ENCODE peak calls at places on chromosome 7, in nine cellular contexts. One of them, this sample, is unnamed.

GRCh38 chr7:73678862-73679261 is 4.4 kb downstream of the DNAJC30 start:
- DNase-seq in WTC11: no peak
- DNase-seq in stomach: no peak
- DNase-seq in neural crest cell: no peak
- DNase-seq in DND-41: no peak
- DNase-seq in psoas muscle: peak; percentile 41
- DNase-seq in esophagus squamous epithelium: no peak
- DNase-seq in A549: no peak
- DNase-seq in colonic mucosa: no peak
- DNase-seq in this sample: no peak

GRCh38 chr7:50209461-50210161 is 94.9 kb upstream of the IKZF1 start:
- DNase-seq in esophagus squamous epithelium: no peak
- DNase-seq in colonic mucosa: no peak
- DNase-seq in A549: no peak
- DNase-seq in WTC11: no peak
- DNase-seq in psoas muscle: no peak
- DNase-seq in DND-41: no peak
- DNase-seq in neural crest cell: no peak
- DNase-seq in stomach: no peak
- DNase-seq in this sample: no peak

GRCh38 chr7:83931968-83932367 is 262.6 kb downstream of the SEMA3A start:
- DNase-seq in A549: no peak
- DNase-seq in colonic mucosa: no peak
- DNase-seq in stomach: no peak
- DNase-seq in neural crest cell: no peak
- DNase-seq in DND-41: no peak
- DNase-seq in psoas muscle: no peak
- DNase-seq in WTC11: no peak
- DNase-seq in esophagus squamous epithelium: no peak
- DNase-seq in this sample: no peak

GRCh38 chr7:36348256-36348655 is 41.4 kb upstream of the ANLN start:
- DNase-seq in DND-41: no peak
- DNase-seq in psoas muscle: no peak
- DNase-seq in colonic mucosa: no peak
- DNase-seq in stomach: no peak
- DNase-seq in esophagus squamous epithelium: no peak
- DNase-seq in A549: no peak
- DNase-seq in neural crest cell: no peak
- DNase-seq in WTC11: no peak
- DNase-seq in this sample: no peak

GRCh38 chr7:13628231-13629001 is 361.1 kb downstream of the ETV1 start:
- DNase-seq in psoas muscle: no peak
- DNase-seq in esophagus squamous epithelium: no peak
- DNase-seq in neural crest cell: no peak
- DNase-seq in DND-41: no peak
- DNase-seq in WTC11: no peak
- DNase-seq in colonic mucosa: no peak
- DNase-seq in stomach: no peak
- DNase-seq in A549: no peak
- DNase-seq in this sample: no peak

GRCh38 chr7:11831383-11831726 is 643 bp downstream of the THSD7A start:
- DNase-seq in stomach: no peak
- DNase-seq in neural crest cell: no peak
- DNase-seq in WTC11: no peak
- DNase-seq in colonic mucosa: no peak
- DNase-seq in esophagus squamous epithelium: no peak
- DNase-seq in A549: no peak
- DNase-seq in psoas muscle: no peak
- DNase-seq in DND-41: no peak
- DNase-seq in this sample: no peak

GRCh38 chr7:80829527-80829926 is 89.3 kb downstream of the SEMA3C start:
- DNase-seq in WTC11: no peak
- DNase-seq in esophagus squamous epithelium: no peak
- DNase-seq in neural crest cell: no peak
- DNase-seq in stomach: no peak
- DNase-seq in colonic mucosa: no peak
- DNase-seq in psoas muscle: no peak
- DNase-seq in DND-41: no peak
- DNase-seq in A549: no peak
- DNase-seq in this sample: no peak

GRCh38 chr7:34260282-34260681 is 354.9 kb downstream of the BMPER start:
- DNase-seq in A549: peak; percentile 62
- DNase-seq in esophagus squamous epithelium: no peak
- DNase-seq in DND-41: no peak
- DNase-seq in psoas muscle: no peak
- DNase-seq in stomach: no peak
- DNase-seq in neural crest cell: no peak
- DNase-seq in colonic mucosa: no peak
- DNase-seq in WTC11: no peak
- DNase-seq in this sample: no peak

GRCh38 chr7:70356324-70356797 is 758.1 kb downstream of the AUTS2 start:
- DNase-seq in neural crest cell: no peak
- DNase-seq in DND-41: no peak
- DNase-seq in stomach: no peak
- DNase-seq in colonic mucosa: no peak
- DNase-seq in A549: no peak
- DNase-seq in esophagus squamous epithelium: no peak
- DNase-seq in psoas muscle: no peak
- DNase-seq in WTC11: no peak
- DNase-seq in this sample: no peak

GRCh38 chr7:44767912-44768662 is 19.4 kb downstream of the ZMIZ2 start:
- DNase-seq in neural crest cell: no peak
- DNase-seq in esophagus squamous epithelium: no peak
- DNase-seq in DND-41: no peak
- DNase-seq in A549: no peak
- DNase-seq in stomach: peak; percentile 55
- DNase-seq in psoas muscle: peak; percentile 71
- DNase-seq in WTC11: no peak
- DNase-seq in colonic mucosa: peak; percentile 85
- DNase-seq in this sample: peak; percentile 26

GRCh38 chr7:125878235-125878928 is 948.8 kb upstream of the POT1 start:
- DNase-seq in neural crest cell: no peak
- DNase-seq in DND-41: no peak
- DNase-seq in A549: no peak
- DNase-seq in stomach: no peak
- DNase-seq in psoas muscle: no peak
- DNase-seq in WTC11: no peak
- DNase-seq in colonic mucosa: no peak
- DNase-seq in esophagus squamous epithelium: no peak
- DNase-seq in this sample: no peak

GRCh38 chr7:141201145-141201885 is 127.5 kb downstream of the TMEM178B start:
- DNase-seq in neural crest cell: no peak
- DNase-seq in psoas muscle: no peak
- DNase-seq in WTC11: no peak
- DNase-seq in DND-41: no peak
- DNase-seq in esophagus squamous epithelium: no peak
- DNase-seq in stomach: no peak
- DNase-seq in A549: no peak
- DNase-seq in colonic mucosa: no peak
- DNase-seq in this sample: no peak

GRCh38 chr7:76133164-76133775 is 68.4 kb upstream of the SRRM3 start:
- DNase-seq in DND-41: no peak
- DNase-seq in WTC11: no peak
- DNase-seq in esophagus squamous epithelium: no peak
- DNase-seq in colonic mucosa: no peak
- DNase-seq in neural crest cell: no peak
- DNase-seq in psoas muscle: no peak
- DNase-seq in A549: no peak
- DNase-seq in stomach: no peak
- DNase-seq in this sample: no peak

GRCh38 chr7:142481548-142481947 is 223.7 kb upstream of the PRSS58 start:
- DNase-seq in psoas muscle: no peak
- DNase-seq in A549: no peak
- DNase-seq in neural crest cell: no peak
- DNase-seq in WTC11: no peak
- DNase-seq in esophagus squamous epithelium: no peak
- DNase-seq in stomach: no peak
- DNase-seq in colonic mucosa: no peak
- DNase-seq in DND-41: no peak
- DNase-seq in this sample: no peak

GRCh38 chr7:124100190-124100589 is 67.3 kb upstream of the TMEM229A start:
- DNase-seq in esophagus squamous epithelium: no peak
- DNase-seq in stomach: no peak
- DNase-seq in WTC11: no peak
- DNase-seq in psoas muscle: no peak
- DNase-seq in A549: no peak
- DNase-seq in neural crest cell: no peak
- DNase-seq in colonic mucosa: no peak
- DNase-seq in DND-41: no peak
- DNase-seq in this sample: no peak

GRCh38 chr7:124106575-124106974 is 73.7 kb upstream of the TMEM229A start:
- DNase-seq in neural crest cell: no peak
- DNase-seq in DND-41: no peak
- DNase-seq in stomach: no peak
- DNase-seq in A549: no peak
- DNase-seq in psoas muscle: no peak
- DNase-seq in WTC11: no peak
- DNase-seq in esophagus squamous epithelium: no peak
- DNase-seq in colonic mucosa: no peak
- DNase-seq in this sample: no peak

DNA sequence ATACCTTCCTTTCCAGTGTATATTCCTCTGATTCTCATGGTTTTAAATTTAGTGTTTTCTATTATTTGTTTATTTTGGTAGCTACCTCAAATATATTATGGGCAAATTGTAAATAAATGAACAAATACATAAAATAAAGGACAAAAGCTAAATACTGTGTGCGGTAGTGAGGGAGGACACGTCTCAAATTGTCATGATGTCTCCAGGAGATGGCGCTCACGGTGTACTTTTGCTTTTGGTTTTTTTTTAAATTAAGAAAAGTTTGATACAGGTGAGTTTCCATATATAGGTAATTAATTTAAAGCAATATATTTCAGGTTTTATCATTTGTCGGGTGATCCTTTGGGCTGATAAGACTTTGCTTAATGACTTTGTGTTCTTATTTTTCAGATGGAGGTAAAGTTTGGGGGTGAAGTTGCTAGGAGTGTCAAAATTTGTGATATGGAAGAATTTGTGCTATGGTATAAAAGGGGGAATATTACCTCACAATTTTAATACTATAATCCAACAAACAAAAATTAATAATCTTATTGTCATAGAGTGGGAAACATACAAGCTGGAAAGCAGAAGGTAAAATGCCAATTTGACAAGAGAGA is 68.4 kb upstream of the TMEM229A start:
- DNase-seq in DND-41: no peak
- DNase-seq in neural crest cell: peak; percentile 26
- DNase-seq in WTC11: peak; percentile 22
- DNase-seq in psoas muscle: no peak
- DNase-seq in esophagus squamous epithelium: no peak
- DNase-seq in stomach: peak; percentile 35
- DNase-seq in A549: peak; percentile 8
- DNase-seq in colonic mucosa: peak; percentile 29
- DNase-seq in this sample: no peak
- TF ChIP-seq CTCF in DND-41: peak; percentile 57
- TF ChIP-seq CTCF in neural crest cell: peak; percentile 71
- TF ChIP-seq CTCF in WTC11: peak; percentile 53
- TF ChIP-seq CTCF in psoas muscle: peak; percentile 27
- TF ChIP-seq CTCF in esophagus squamous epithelium: peak; percentile 42
- TF ChIP-seq CTCF in stomach: no peak
- TF ChIP-seq CTCF in A549: peak; percentile 56
- TF ChIP-seq CTCF in colonic mucosa: peak; percentile 24
- TF ChIP-seq CTCF in this sample: peak; percentile 40

DNA sequence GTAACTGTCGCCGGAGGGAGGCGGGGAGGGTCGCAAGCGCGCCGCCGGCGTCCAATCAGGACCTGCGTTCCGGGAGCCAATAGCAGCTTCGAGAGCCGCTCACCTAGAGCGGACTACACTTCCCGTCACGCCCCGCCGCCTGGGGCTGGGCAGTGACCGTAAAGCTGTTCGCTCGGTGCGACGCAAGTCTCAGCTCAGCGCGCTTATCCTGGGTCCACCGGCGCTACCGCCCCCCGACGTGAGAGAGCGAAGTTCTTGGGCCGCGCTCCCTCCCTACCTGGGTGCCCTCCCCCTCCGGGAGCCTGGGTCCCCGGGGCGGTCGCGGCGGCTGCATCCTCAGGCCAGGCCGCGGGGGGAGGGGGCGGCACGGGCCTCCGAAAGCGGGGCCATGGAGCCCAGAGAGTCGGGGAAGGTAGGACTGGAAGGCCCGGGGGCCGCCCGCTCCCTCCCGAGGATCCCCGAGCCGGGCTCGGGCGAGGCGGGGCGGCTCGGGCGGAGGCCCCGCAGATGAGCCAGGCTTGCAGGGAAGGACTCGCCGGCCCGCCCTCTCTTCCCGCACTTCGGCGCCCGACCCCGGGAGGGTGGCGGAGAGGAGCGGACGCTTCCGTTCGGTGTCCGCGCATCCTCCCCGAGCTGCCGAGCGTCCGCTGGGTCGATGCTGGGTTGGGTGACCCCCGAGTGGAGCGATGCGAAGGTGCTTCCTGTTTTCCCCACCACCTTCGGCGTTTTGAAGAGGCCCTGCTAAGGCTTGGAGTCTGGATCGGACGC is at the start of gene ZNF862:
- DNase-seq in DND-41: peak; percentile 97
- DNase-seq in WTC11: peak; percentile 98
- DNase-seq in colonic mucosa: peak; percentile 97
- DNase-seq in neural crest cell: peak; percentile 91
- DNase-seq in A549: peak; percentile 99
- DNase-seq in stomach: peak; percentile 99
- DNase-seq in psoas muscle: peak; percentile 99
- DNase-seq in esophagus squamous epithelium: peak; percentile 90
- DNase-seq in this sample: peak; percentile 96
- TF ChIP-seq CTCF in DND-41: peak; percentile 23
- TF ChIP-seq CTCF in WTC11: no peak
- TF ChIP-seq CTCF in colonic mucosa: no peak
- TF ChIP-seq CTCF in neural crest cell: no peak
- TF ChIP-seq CTCF in A549: no peak
- TF ChIP-seq CTCF in stomach: no peak
- TF ChIP-seq CTCF in psoas muscle: no peak
- TF ChIP-seq CTCF in esophagus squamous epithelium: no peak
- TF ChIP-seq CTCF in this sample: no peak

DNA sequence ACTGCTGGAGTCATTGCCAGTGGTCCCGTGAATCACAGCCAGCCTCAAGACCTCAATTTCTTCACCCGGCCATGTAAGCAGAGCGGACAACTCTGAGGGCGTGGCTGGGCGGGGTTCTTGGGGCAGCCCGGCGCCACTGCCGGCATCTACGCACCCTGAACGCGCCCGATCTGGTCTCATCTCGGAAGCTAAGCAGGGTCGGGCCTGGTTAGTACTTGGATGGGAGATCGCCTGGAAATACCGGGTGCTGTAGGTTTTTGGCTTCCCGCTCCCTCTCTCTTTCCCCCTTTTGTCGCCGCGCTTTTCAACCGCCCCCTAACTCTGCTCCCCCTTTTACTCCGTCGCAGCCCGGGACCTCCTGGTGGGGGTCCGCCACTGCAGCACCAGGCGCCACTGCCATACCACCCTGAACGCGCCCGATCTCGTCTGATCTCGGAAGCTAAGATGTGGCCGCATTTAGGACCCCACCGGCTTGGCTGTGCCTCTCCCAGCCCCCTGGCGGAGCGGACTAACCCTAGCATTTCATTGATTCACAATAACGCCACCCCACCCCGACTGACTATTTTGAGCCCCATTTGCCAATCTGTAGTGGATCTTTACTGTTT is 25.3 kb downstream of the GARIN1A start:
- DNase-seq in colonic mucosa: peak; percentile 41
- DNase-seq in neural crest cell: peak; percentile 63
- DNase-seq in WTC11: peak; percentile 83
- DNase-seq in A549: peak; percentile 80
- DNase-seq in DND-41: no peak
- DNase-seq in esophagus squamous epithelium: peak; percentile 17
- DNase-seq in stomach: peak; percentile 38
- DNase-seq in psoas muscle: peak; percentile 78
- DNase-seq in this sample: peak; percentile 66
- TF ChIP-seq CTCF in colonic mucosa: no peak
- TF ChIP-seq CTCF in neural crest cell: peak; percentile 52
- TF ChIP-seq CTCF in WTC11: peak; percentile 26
- TF ChIP-seq CTCF in A549: peak; percentile 22
- TF ChIP-seq CTCF in DND-41: no peak
- TF ChIP-seq CTCF in esophagus squamous epithelium: no peak
- TF ChIP-seq CTCF in stomach: no peak
- TF ChIP-seq CTCF in psoas muscle: no peak
- TF ChIP-seq CTCF in this sample: no peak

GRCh38 chr7:3897430-3898385 is 596.7 kb downstream of the SDK1 start:
- DNase-seq in A549: peak; percentile 36
- DNase-seq in esophagus squamous epithelium: no peak
- DNase-seq in colonic mucosa: no peak
- DNase-seq in stomach: peak; percentile 34
- DNase-seq in neural crest cell: no peak
- DNase-seq in WTC11: peak; percentile 26
- DNase-seq in psoas muscle: no peak
- DNase-seq in DND-41: peak; percentile 33
- DNase-seq in this sample: peak; percentile 33
- TF ChIP-seq CTCF in A549: peak; percentile 76
- TF ChIP-seq CTCF in esophagus squamous epithelium: peak; percentile 82
- TF ChIP-seq CTCF in colonic mucosa: peak; percentile 85
- TF ChIP-seq CTCF in stomach: no peak
- TF ChIP-seq CTCF in neural crest cell: peak; percentile 87
- TF ChIP-seq CTCF in WTC11: peak; percentile 77
- TF ChIP-seq CTCF in psoas muscle: peak; percentile 68
- TF ChIP-seq CTCF in DND-41: peak; percentile 86
- TF ChIP-seq CTCF in this sample: peak; percentile 79